ENCODE peak calls at places on chromosomes 1 and 21, in ten cellular contexts. E is activated CD4-positive, alpha-beta T cell treated with anti-CD3 and anti-CD28 coated beads, Interleukin-2, amount 50 U/mL, for 1 hour; O is iPS-NIHi11; I is HEK293T; P is cerebellar cortex; B is HS-27A; Q is central memory CD4-positive, alpha-beta T cell; V is NCI-H2171 treated with DMSO at 0.1 percent for 48 hours; T is left cardiac atrium; Y is astrocyte of the spinal cord. R is an unnamed sample.

GRCh38 chr1:65343286-65343685 is 33.9 kb downstream of the DNAJC6 start:
- DNase-seq in E (no peak), V (no peak), Y (no peak), P (peak; percentile 35), I (no peak), Q (no peak), B (no peak), O (no peak), T (no peak), R (no peak)

GRCh38 chr1:235357485-235358378 is 9.5 kb upstream of the TBCE start:
- DNase-seq in T (no peak), Y (no peak), O (peak; percentile 42), V (peak; percentile 70), E (no peak), B (no peak), P (no peak), Q (no peak), I (no peak), R (no peak)

GRCh38 chr21:36587388-36587787 is 107.5 kb upstream of the CLDN14 start:
- DNase-seq in E (no peak), P (no peak), B (no peak), T (no peak), Q (no peak), Y (no peak), V (no peak), I (no peak), O (no peak), R (no peak)

GRCh38 chr1:67126111-67126746 is 8.5 kb downstream of the C1orf141 start:
- DNase-seq in Q (no peak), O (peak; percentile 13), T (no peak), E (no peak), P (no peak), I (no peak), B (no peak), V (no peak), Y (no peak), R (no peak)

GRCh38 chr1:15636436-15636835 is 19.2 kb downstream of the DDI2 start:
- DNase-seq in T (no peak), O (no peak), I (no peak), E (no peak), Y (no peak), B (no peak), Q (no peak), V (no peak), P (no peak), R (no peak)

GRCh38 chr1:150221552-150221951 is 14.4 kb downstream of the ANP32E start:
- DNase-seq in E (no peak), B (no peak), I (no peak), V (peak; percentile 5), Y (peak; percentile 36), P (peak; percentile 73), Q (peak; percentile 8), O (no peak), T (no peak), R (no peak)

GRCh38 chr1:213388199-213388598 is 337.2 kb downstream of the RPS6KC1 start:
- DNase-seq in Y (no peak), P (no peak), V (no peak), B (no peak), E (no peak), T (no peak), O (no peak), Q (no peak), I (no peak), R (no peak)

GRCh38 chr1:228181635-228182034 is 16.0 kb downstream of the IBA57 start:
- DNase-seq in V (no peak), T (no peak), O (no peak), Q (no peak), P (no peak), E (no peak), Y (no peak), I (no peak), B (no peak), R (no peak)

GRCh38 chr1:74673351-74674111 is at the start of gene ERICH3:
- DNase-seq in O (peak; percentile 33), Q (no peak), Y (no peak), V (peak; percentile 64), B (no peak), E (no peak), I (no peak), P (peak; percentile 74), T (no peak), R (peak; percentile 2)

GRCh38 chr1:151534662-151535278 is 5.3 kb upstream of the TUFT1 start:
- DNase-seq in V (peak; percentile 30), O (peak; percentile 77), T (peak; percentile 82), I (peak; percentile 81), Y (peak; percentile 64), Q (peak; percentile 56), B (no peak), P (peak; percentile 67), E (peak; percentile 80), R (peak; percentile 88)

GRCh38 chr1:92404661-92405060 is 82.1 kb downstream of the GFI1 start:
- DNase-seq in B (peak; percentile 47), Q (no peak), V (no peak), T (no peak), P (no peak), I (no peak), O (no peak), E (no peak), Y (no peak), R (no peak)

GRCh38 chr21:31293986-31294385 is 50.1 kb downstream of the TIAM1 start:
- DNase-seq in I (no peak), B (peak; percentile 96), V (no peak), P (no peak), T (no peak), O (peak; percentile 22), E (no peak), Q (no peak), Y (peak; percentile 90), R (peak; percentile 87)

GRCh38 chr1:10074059-10074854 is 41.5 kb downstream of the UBE4B start:
- DNase-seq in P (no peak), O (no peak), T (peak; percentile 36), B (peak; percentile 69), Y (peak; percentile 96), I (no peak), Q (no peak), E (peak; percentile 27), V (no peak), R (peak; percentile 89)

GRCh38 chr1:20948091-20948490 is 161.0 kb upstream of the HP1BP3 start:
- DNase-seq in Y (no peak), P (no peak), I (no peak), B (no peak), O (no peak), T (no peak), V (no peak), Q (no peak), E (no peak), R (no peak)

GRCh38 chr1:232635778-232636356 is 5.9 kb upstream of the SIPA1L2 start:
- DNase-seq in O (peak; percentile 43), P (peak; percentile 60), V (peak; percentile 80), I (peak; percentile 53), Y (peak; percentile 73), B (no peak), Q (peak; percentile 29), E (no peak), T (no peak), R (no peak)

GRCh38 chr1:84693009-84693408 is 2.7 kb upstream of the SSX2IP start:
- DNase-seq in E (no peak), P (no peak), V (no peak), B (no peak), Y (no peak), O (no peak), I (no peak), Q (peak; percentile 39), T (no peak), R (no peak)

GRCh38 chr21:37045139-37045538 is 27.7 kb downstream of the PIGP start:
- DNase-seq in Q (no peak), Y (no peak), E (no peak), T (no peak), I (no peak), B (no peak), P (no peak), O (no peak), V (no peak), R (peak; percentile 12)

GRCh38 chr21:42664614-42665013 is 11.2 kb downstream of the PDE9A start:
- DNase-seq in Y (no peak), I (no peak), Q (no peak), B (no peak), T (no peak), O (no peak), P (no peak), E (no peak), V (no peak), R (no peak)

GRCh38 chr21:15592271-15592860 is 137.4 kb upstream of the USP25 start:
- DNase-seq in Y (peak; percentile 59), I (peak; percentile 30), V (peak; percentile 25), T (no peak), P (peak; percentile 55), B (peak; percentile 43), Q (peak; percentile 13), E (no peak), O (peak; percentile 21), R (no peak)

GRCh38 chr1:173097001-173097400 is 46.3 kb upstream of the TNFSF18 start:
- DNase-seq in T (no peak), B (no peak), Q (no peak), Y (peak; percentile 21), E (no peak), P (no peak), I (no peak), O (no peak), V (no peak), R (no peak)

GRCh38 chr1:15900662-15901279 is 53.3 kb downstream of the SPEN start:
- DNase-seq in Q (no peak), O (no peak), E (no peak), Y (no peak), P (no peak), I (peak; percentile 7), B (no peak), V (no peak), T (no peak), R (no peak)

GRCh38 chr21:34126691-34127090 is 53.3 kb downstream of the MRPS6 start:
- DNase-seq in Y (peak; percentile 50), V (no peak), T (no peak), O (no peak), I (no peak), Q (no peak), P (no peak), E (no peak), B (no peak), R (no peak)

GRCh38 chr1:183891158-183891557 is 86.2 kb downstream of the RGL1 start:
- DNase-seq in E (no peak), Y (no peak), Q (no peak), B (no peak), T (no peak), O (no peak), V (no peak), P (no peak), I (no peak), R (no peak)

GRCh38 chr1:161008857-161009554 is 11.9 kb downstream of the F11R start:
- DNase-seq in O (no peak), E (no peak), P (no peak), Q (no peak), V (no peak), Y (no peak), B (no peak), I (no peak), T (no peak), R (no peak)

GRCh38 chr21:32411366-32412161 is 942 bp upstream of the EVA1C start:
- DNase-seq in P (peak; percentile 68), Q (peak; percentile 51), O (peak; percentile 50), V (peak; percentile 38), E (peak; percentile 54), T (peak; percentile 96), B (no peak), Y (peak; percentile 66), I (no peak), R (peak; percentile 82)

R was measured in activated CD8-positive, alpha-beta T cell treated with anti-CD3 and anti-CD28 coated beads for 36 hours.